ENCODE peak calls at places on chromosomes 2 and 18, in six cellular contexts. A is endodermal cell, J is lung microvascular endothelial cell, S is left colon, M is hypothalamus, U is psoas muscle. Y is an unnamed sample.

GRCh38 chr2:233814436-233814835 is 36.3 kb downstream of the MROH2A start:
- DNase-seq in M (no peak), A (peak; percentile 35), S (no peak), U (no peak), J (no peak), Y (no peak)

GRCh38 chr2:226126104-226126503 is 673.5 kb downstream of the IRS1 start:
- DNase-seq in M (no peak), U (no peak), A (no peak), J (no peak), S (no peak), Y (no peak)

GRCh38 chr18:69840445-69840844 is 107.2 kb downstream of the CD226 start:
- DNase-seq in S (no peak), U (no peak), J (no peak), M (no peak), A (no peak), Y (no peak)

GRCh38 chr18:73774836-73775509 is 372.7 kb downstream of the FBXO15 start:
- DNase-seq in M (no peak), J (no peak), U (no peak), A (peak; percentile 71), S (no peak), Y (no peak)

GRCh38 chr2:219886615-219887014 is 259.2 kb downstream of the SLC4A3 start:
- DNase-seq in U (no peak), A (peak; percentile 56), S (no peak), M (no peak), J (no peak), Y (no peak)

GRCh38 chr2:31233216-31233615 is 736 bp upstream of the EHD3 start:
- DNase-seq in U (no peak), J (no peak), M (no peak), S (no peak), A (peak; percentile 29), Y (no peak)

GRCh38 chr2:56292966-56293365 is 109.2 kb downstream of the CCDC85A start:
- DNase-seq in J (no peak), S (no peak), M (no peak), U (no peak), A (no peak), Y (no peak)

GRCh38 chr2:101781730-101782426 is 84.4 kb downstream of the MAP4K4 start:
- DNase-seq in S (no peak), M (peak; percentile 22), U (no peak), J (no peak), A (no peak), Y (no peak)

GRCh38 chr18:43170586-43170985 is 55.1 kb upstream of the RIT2 start:
- DNase-seq in M (no peak), A (peak; percentile 68), U (no peak), S (no peak), J (no peak), Y (no peak)

GRCh38 chr2:70475266-70475665 is 78.4 kb downstream of the TGFA start:
- DNase-seq in J (no peak), U (no peak), S (no peak), A (no peak), M (no peak), Y (no peak)

GRCh38 chr2:10342245-10342951 is 39.7 kb downstream of the HPCAL1 start:
- DNase-seq in A (no peak), U (peak; percentile 48), M (peak; percentile 19), S (no peak), J (no peak), Y (no peak)

GRCh38 chr2:150191349-150191748 is 296.1 kb downstream of the RND3 start:
- DNase-seq in J (no peak), U (no peak), M (no peak), S (no peak), A (no peak), Y (no peak)

GRCh38 chr2:239113164-239113563 is 265.3 kb downstream of the TWIST2 start:
- DNase-seq in S (peak; percentile 49), U (no peak), J (no peak), A (no peak), M (no peak), Y (no peak)

GRCh38 chr2:37457401-37457901 is 113.0 kb downstream of the QPCT start:
- DNase-seq in U (no peak), A (no peak), J (no peak), S (no peak), M (no peak), Y (no peak)

GRCh38 chr2:232261776-232262175 is 116.8 kb upstream of the ALPP start:
- DNase-seq in U (no peak), J (no peak), S (no peak), M (no peak), A (no peak), Y (no peak)

GRCh38 chr2:65130440-65131175 is 702 bp upstream of the RAB1A start:
- DNase-seq in J (no peak), A (no peak), S (no peak), M (no peak), U (no peak), Y (peak; percentile 6)

GRCh38 chr2:38092196-38092902 is 16.4 kb upstream of the CYP1B1 start:
- DNase-seq in J (no peak), M (no peak), S (no peak), U (peak; percentile 82), A (no peak), Y (no peak)

GRCh38 chr2:202193881-202194353 is 44.5 kb downstream of the SUMO1 start:
- DNase-seq in A (peak; percentile 56), U (no peak), S (no peak), J (no peak), M (no peak), Y (no peak)

Y was measured in GM12892.